ENCODE peak calls at places on chromosomes 6 and 20, in ten cellular contexts. T is Panc1, O is SK-N-SH, Z is spleen, H is GM23338, I is upper lobe of left lung, J is HCT116, S is breast epithelium, Q is GM12878, U is sigmoid colon. Y is an unnamed sample.

GRCh38 chr6:165183071-165183470 is 126.3 kb downstream of the C6orf118 start:
- DNase-seq in U (no peak), J (no peak), Z (no peak), I (no peak), T (no peak), Q (no peak), H (no peak), O (no peak), S (no peak), Y (no peak)

GRCh38 chr6:18263561-18264337 is 581 bp downstream of the DEK start:
- DNase-seq in H (peak), Q (no peak), I (peak), S (no peak), U (peak), O (peak), Z (peak), T (no peak), J (no peak), Y (peak)

GRCh38 chr6:93447874-93448273 is 28.5 kb upstream of the EPHA7 start:
- DNase-seq in O (no peak), Q (no peak), H (peak), S (no peak), Z (no peak), U (no peak), I (no peak), J (no peak), T (no peak), Y (no peak)

GRCh38 chr20:14295238-14295637 is 42.2 kb downstream of the FLRT3 start:
- DNase-seq in T (no peak), U (no peak), S (no peak), H (peak), Z (no peak), J (no peak), Q (peak), O (no peak), I (no peak), Y (no peak)

GRCh38 chr20:62880147-62880934 is 18.7 kb upstream of the TCFL5 start:
- DNase-seq in J (no peak), T (no peak), U (no peak), S (no peak), Z (no peak), H (no peak), I (peak), Q (no peak), O (no peak), Y (no peak)

GRCh38 chr6:33277663-33278391 is 904 bp downstream of the B3GALT4 start:
- DNase-seq in H (peak), Q (no peak), I (no peak), Z (peak), U (no peak), J (no peak), O (peak), S (no peak), T (no peak), Y (no peak)

GRCh38 chr6:35287671-35288396 is 9.8 kb upstream of the DEF6 start:
- DNase-seq in T (no peak), J (no peak), S (no peak), O (no peak), H (no peak), U (no peak), Q (no peak), Z (no peak), I (peak), Y (no peak)

GRCh38 chr20:63572788-63573738 is 976 bp downstream of the HELZ2 start:
- DNase-seq in J (no peak), S (no peak), U (no peak), Q (no peak), O (peak), Z (peak), T (no peak), H (peak), I (peak), Y (no peak)

GRCh38 chr6:402901-403658 is 11.5 kb downstream of the IRF4 start:
- DNase-seq in Z (no peak), O (no peak), T (no peak), H (no peak), S (no peak), U (no peak), Q (no peak), I (no peak), J (no peak), Y (no peak)

GRCh38 chr6:132693478-132693877 is 20.4 kb downstream of the VNN1 start:
- DNase-seq in U (no peak), O (no peak), J (no peak), I (no peak), S (no peak), Q (no peak), T (no peak), H (no peak), Z (no peak), Y (peak)

GRCh38 chr6:113412589-113413367 is 444.4 kb upstream of the MARCKS start:
- DNase-seq in U (no peak), O (peak), J (no peak), Z (no peak), Q (no peak), S (no peak), T (no peak), H (no peak), I (no peak), Y (no peak)

DNA sequence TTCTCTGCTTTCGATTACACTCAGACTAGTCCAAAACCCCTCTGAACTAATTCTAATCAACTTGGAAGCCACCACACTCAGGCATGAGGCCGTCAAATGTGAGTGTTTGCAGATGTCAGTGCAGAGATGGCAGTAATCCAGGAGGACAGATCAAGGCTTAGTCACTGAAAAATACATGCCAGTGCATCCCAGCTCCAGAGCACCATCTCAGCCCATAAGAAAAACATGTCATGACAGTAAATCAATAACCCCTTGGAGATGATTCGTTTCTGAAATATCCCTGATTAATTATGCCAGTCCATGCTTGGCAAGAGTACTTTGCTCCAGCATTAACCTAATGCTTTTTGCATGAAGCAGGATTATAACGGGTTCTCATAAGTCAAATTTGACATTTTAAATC is 179.5 kb downstream of the ADAT2 start:
- DNase-seq in U (no peak), Z (no peak), I (no peak), J (no peak), Q (no peak), T (no peak), S (no peak), O (peak), H (no peak), Y (no peak)
- TF ChIP-seq POLR2AphosphoS5 in U (no peak), Z (no peak), I (no peak), J (no peak), Q (no peak), T (no peak), S (no peak), O (peak), H (no peak), Y (no peak)

DNA sequence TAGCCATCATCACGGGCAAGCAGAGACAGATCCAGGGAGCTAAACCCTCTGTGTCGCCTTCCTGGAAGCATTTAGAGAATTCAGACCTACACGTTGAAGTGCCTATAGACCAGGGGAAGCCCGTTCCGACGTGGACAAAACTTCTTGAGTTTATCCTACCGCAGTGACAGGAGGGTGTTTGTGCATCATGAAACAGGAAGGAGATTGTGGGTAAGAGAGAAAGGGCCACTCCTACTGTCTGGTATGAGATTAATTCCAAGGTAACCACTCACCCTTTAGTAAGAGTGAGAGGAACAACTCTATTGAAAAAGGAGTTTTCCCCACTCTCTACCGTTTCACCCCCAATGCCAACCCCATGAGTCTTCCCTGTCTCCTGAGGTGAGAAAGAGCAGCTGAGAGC is 133.7 kb downstream of the TFAP2C start:
- DNase-seq in S (no peak), U (no peak), O (no peak), H (no peak), Z (no peak), T (no peak), Q (no peak), J (no peak), I (no peak), Y (no peak)
- H3K27ac ChIP-seq in S (no peak), U (no peak), O (no peak), H (no peak), Z (no peak), T (no peak), Q (no peak), J (no peak), I (no peak), Y (no peak)

DNA sequence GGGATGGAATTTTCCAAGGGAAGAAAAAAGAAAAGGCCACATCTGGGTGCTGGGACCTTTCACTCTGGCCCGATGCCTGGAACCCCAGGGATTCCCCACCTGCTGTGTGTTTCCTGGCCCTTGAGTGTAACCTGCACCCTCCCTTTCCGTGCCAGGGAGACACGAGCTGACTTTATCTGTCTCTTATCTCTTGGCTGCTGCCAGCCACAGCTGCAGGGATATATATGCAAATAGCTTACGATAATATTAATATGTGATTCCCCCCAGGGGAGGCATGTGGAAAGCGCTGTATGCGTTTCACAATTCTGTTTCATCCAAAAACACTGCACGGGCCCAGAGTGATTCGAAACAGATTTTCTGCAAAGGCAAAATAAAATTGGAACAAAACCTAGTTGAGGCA is 1.5 kb downstream of the RIPOR3 start:
- DNase-seq in J (no peak), O (peak), I (no peak), S (no peak), U (peak), Z (no peak), Q (no peak), T (no peak), H (no peak), Y (no peak)
- TF ChIP-seq POLR2AphosphoS5 in J (no peak), O (no peak), I (peak), S (no peak), U (no peak), Z (no peak), Q (no peak), T (peak), H (no peak), Y (no peak)

DNA sequence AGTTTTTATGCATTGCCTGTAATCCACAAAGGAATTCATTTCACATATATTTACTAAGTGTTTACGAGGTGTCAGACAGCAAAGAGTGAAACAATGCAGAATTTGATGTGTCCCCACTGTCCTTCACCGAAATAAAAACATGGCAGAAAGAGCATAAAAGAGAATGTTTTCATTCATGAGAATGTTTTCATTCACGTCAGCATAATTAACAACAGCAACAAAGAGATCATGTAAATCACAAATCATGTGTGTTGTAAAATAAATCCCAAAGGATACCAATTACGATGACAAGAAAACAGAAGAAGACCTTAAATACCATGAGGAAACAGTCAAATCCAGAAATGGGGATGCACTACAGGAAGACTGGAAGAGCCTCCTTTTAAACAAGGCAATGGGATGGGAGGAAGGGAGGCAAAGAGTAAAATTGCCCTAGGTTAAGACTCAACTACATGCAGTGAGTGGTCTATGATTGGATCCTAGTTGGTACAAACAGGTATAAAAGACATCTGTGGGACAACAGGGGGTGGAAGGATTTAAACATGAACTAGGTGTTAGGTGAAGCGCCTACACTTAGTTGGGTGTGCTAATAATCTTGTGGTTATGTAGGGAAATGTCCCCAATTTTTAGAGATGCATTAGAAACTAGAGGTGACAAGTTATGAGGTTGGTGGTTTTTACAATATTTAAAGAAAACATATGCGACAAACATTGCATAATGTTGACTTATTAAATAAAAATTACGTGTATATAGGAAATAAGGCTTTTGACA is 1.5 kb downstream of the ZSCAN31 start:
- DNase-seq in H (no peak), J (no peak), O (no peak), I (no peak), Q (no peak), U (no peak), S (no peak), T (no peak), Z (no peak), Y (no peak)
- H3K27ac ChIP-seq in H (peak), J (peak), O (peak), I (peak), Q (no peak), U (peak), S (peak), T (peak), Z (peak), Y (peak)

GRCh38 chr6:169212436-169212835 is 41.2 kb downstream of the THBS2 start:
- DNase-seq in Z (no peak), J (no peak), T (no peak), U (no peak), I (no peak), H (no peak), Q (no peak), S (no peak), O (peak), Y (no peak)

GRCh38 chr6:169215201-169215661 is 38.4 kb downstream of the THBS2 start:
- DNase-seq in T (no peak), U (peak), J (no peak), Q (no peak), H (no peak), O (peak), Z (no peak), I (no peak), S (no peak), Y (no peak)

GRCh38 chr6:169211881-169212280 is 41.8 kb downstream of the THBS2 start:
- DNase-seq in J (no peak), Q (no peak), I (no peak), T (no peak), U (no peak), H (no peak), Z (no peak), S (no peak), O (peak), Y (no peak)

GRCh38 chr6:169213814-169214520 is 39.7 kb downstream of the THBS2 start:
- DNase-seq in S (no peak), U (peak), H (no peak), T (no peak), I (peak), Q (no peak), O (peak), J (no peak), Z (peak), Y (no peak)

GRCh38 chr6:169212897-169213813 is 40.5 kb downstream of the THBS2 start:
- DNase-seq in O (peak), Z (peak), I (peak), S (peak), Q (peak), J (peak), H (peak), T (peak), U (peak), Y (peak)
- TF ChIP-seq POLR2AphosphoS5 in O (peak), Z (peak), I (no peak), S (peak), Q (no peak), J (peak), H (no peak), T (peak), U (no peak), Y (peak)

DNA sequence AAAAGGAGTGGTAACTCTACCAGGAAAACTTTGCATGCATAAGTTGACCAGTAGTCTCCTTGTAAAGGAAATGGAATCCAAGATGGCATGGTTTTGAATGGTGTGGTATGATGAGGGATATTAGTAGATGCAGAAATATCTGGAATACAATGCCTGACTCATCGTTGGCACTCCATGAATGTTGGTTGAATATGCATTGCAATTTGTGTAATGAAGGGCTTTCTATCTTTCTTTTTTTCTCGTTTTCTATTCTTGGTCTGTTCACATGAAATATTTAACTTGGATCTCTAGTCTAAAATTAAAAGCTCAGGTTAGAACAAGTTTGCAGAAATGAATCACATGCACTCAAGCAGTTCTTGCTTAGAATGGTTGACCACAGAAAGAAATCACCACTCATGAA is 277.3 kb upstream of the PRND start:
- DNase-seq in I (no peak), J (no peak), H (no peak), Z (no peak), T (no peak), U (no peak), S (no peak), Q (no peak), O (no peak), Y (no peak)
- H3K27ac ChIP-seq in I (no peak), J (no peak), H (no peak), Z (no peak), T (no peak), U (no peak), S (no peak), Q (no peak), O (no peak), Y (no peak)

DNA sequence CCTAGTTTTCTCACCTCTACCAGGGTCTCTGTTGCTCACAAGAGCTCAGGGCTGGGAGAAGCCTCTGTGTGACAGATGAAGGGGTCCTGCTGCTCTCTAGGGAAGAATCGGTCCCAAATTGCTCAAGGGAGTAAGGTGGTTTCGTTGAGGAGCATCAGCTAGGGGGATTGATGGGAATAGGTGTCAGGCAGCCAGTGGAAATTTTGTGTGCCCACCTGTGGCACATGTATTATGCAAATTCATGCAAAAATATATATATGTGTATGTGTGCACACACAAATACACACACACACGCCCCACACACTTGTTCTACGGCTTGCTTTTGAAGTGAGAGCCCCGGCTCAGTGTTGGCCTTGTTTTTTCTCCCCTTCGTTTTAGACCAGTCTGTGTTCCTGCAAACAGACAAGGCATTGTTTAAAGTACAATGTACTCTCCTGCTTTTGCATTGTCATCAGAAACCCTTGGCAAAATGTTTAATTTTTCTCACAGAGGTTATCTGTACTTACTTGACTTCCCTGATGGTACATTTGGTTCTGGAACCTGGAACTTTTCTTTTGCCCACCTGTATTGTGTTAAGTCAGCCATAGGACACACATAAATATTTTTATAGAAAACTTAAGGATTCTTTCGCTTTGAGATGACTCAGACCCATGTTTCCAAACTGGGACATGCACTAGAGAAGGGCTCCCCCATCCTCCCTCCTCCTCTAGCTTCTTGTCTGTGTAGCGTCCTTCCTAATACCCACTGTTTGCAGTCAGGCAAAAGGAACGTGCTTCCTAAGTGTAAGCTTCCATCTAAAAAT is 26.7 kb downstream of the FOXO3 start:
- DNase-seq in Z (no peak), O (no peak), I (no peak), T (no peak), S (no peak), H (no peak), U (peak), J (no peak), Q (no peak), Y (no peak)
- TF ChIP-seq POLR2AphosphoS5 in Z (no peak), O (no peak), I (no peak), T (no peak), S (no peak), H (no peak), U (peak), J (no peak), Q (no peak), Y (peak)

GRCh38 chr6:154478021-154478651 is 32.3 kb downstream of the CNKSR3 start:
- DNase-seq in Z (peak), S (no peak), U (peak), O (no peak), I (peak), H (no peak), T (no peak), Q (no peak), J (no peak), Y (no peak)
- H3K27ac ChIP-seq in Z (no peak), S (peak), U (peak), O (peak), I (no peak), H (no peak), T (no peak), Q (no peak), J (no peak), Y (no peak)

DNA sequence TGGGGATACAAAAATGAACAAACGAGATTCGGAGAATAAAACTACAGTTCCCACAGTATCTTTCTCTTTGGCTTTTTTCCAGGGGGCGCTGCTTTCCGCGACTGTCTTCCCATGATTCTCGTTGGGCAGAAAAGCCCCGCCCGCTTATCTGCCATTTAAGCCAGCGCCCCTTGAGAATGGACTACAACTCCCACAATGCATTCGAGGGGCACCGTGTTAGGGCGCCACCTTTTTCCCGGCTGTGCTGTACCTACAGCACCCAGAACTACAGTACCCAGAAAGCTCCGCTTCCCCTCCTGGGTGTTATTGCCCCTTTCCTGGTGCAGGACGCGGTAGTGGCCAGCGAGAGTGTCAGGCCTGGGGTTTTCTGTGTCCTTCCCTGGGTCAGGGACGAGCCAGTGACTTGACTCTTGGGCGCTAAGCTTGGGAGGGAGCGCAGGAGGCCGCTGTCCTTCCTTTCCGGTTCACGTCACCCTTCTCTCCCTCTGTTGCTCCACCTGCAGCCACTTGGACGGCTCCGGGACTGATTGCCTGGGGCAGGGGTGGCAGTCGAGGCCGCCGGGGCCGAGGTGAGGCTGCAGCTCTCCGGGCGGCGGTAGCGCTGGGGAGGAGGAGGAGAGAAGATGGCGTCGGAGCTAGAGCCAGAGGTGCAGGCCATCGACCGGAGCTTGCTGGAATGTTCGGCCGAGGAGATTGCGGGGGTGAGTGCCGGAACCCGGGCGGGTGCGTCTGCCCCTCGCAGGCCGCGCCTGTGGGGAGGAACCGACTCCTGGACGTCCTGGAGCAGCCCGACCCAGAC is at the start of gene UBR2:
- DNase-seq in S (peak), T (peak), J (peak), Q (peak), Z (peak), U (peak), O (peak), H (peak), I (peak), Y (peak)
- TF ChIP-seq POLR2AphosphoS5 in S (peak), T (peak), J (peak), Q (peak), Z (peak), U (peak), O (peak), H (peak), I (peak), Y (peak)

Y was measured in prostate gland.